ENCODE peak calls at places on chromosomes 13 and 19, in seven cellular contexts. One of them, this sample, is unnamed. For H3K27me3, the result is how much of the 10 kb centered on the place peaks cover.

GRCh38 chr19:48842744-48843162 is 6.5 kb upstream of the HSD17B14 start:
- DNase-seq in fibroblast of lung: peak
- DNase-seq in heart left ventricle: no peak
- DNase-seq in CD4-positive, alpha-beta T cell: peak
- DNase-seq in H9: peak
- DNase-seq in suprapubic skin: no peak
- DNase-seq in ascending aorta: peak
- DNase-seq in this sample: peak

GRCh38 chr13:101941095-101941777 is 460.6 kb downstream of the FGF14 start:
- DNase-seq in CD4-positive, alpha-beta T cell: no peak
- DNase-seq in H9: no peak
- DNase-seq in suprapubic skin: no peak
- DNase-seq in ascending aorta: no peak
- DNase-seq in fibroblast of lung: peak
- DNase-seq in heart left ventricle: no peak
- DNase-seq in this sample: peak

GRCh38 chr13:91353494-91353893 is 6.0 kb downstream of the MIR17HG start:
- DNase-seq in heart left ventricle: no peak
- DNase-seq in ascending aorta: no peak
- DNase-seq in CD4-positive, alpha-beta T cell: no peak
- DNase-seq in fibroblast of lung: no peak
- DNase-seq in suprapubic skin: no peak
- DNase-seq in H9: no peak
- DNase-seq in this sample: no peak

GRCh38 chr19:45668342-45668871 is 386 bp downstream of the GIPR start:
- DNase-seq in suprapubic skin: no peak
- DNase-seq in ascending aorta: no peak
- DNase-seq in CD4-positive, alpha-beta T cell: no peak
- DNase-seq in fibroblast of lung: no peak
- DNase-seq in heart left ventricle: no peak
- DNase-seq in H9: no peak
- DNase-seq in this sample: no peak

GRCh38 chr19:54573330-54573872 is at the start of gene LILRA2:
- DNase-seq in H9: no peak
- DNase-seq in ascending aorta: no peak
- DNase-seq in CD4-positive, alpha-beta T cell: no peak
- DNase-seq in fibroblast of lung: no peak
- DNase-seq in heart left ventricle: no peak
- DNase-seq in suprapubic skin: no peak
- DNase-seq in this sample: no peak

GRCh38 chr13:38265135-38265497 is 84.5 kb upstream of the UFM1 start:
- DNase-seq in fibroblast of lung: no peak
- DNase-seq in suprapubic skin: no peak
- DNase-seq in H9: no peak
- DNase-seq in CD4-positive, alpha-beta T cell: no peak
- DNase-seq in heart left ventricle: no peak
- DNase-seq in ascending aorta: no peak
- DNase-seq in this sample: no peak

GRCh38 chr19:54521022-54521859 is 18.6 kb downstream of the LAIR2 start:
- DNase-seq in CD4-positive, alpha-beta T cell: no peak
- DNase-seq in fibroblast of lung: no peak
- DNase-seq in H9: no peak
- DNase-seq in suprapubic skin: no peak
- DNase-seq in heart left ventricle: no peak
- DNase-seq in ascending aorta: no peak
- DNase-seq in this sample: no peak

GRCh38 chr19:1064661-1065605 is 2.0 kb upstream of the ARHGAP45 start:
- DNase-seq in heart left ventricle: peak
- DNase-seq in CD4-positive, alpha-beta T cell: no peak
- DNase-seq in fibroblast of lung: peak
- DNase-seq in suprapubic skin: peak
- DNase-seq in H9: peak
- DNase-seq in ascending aorta: peak
- DNase-seq in this sample: no peak

GRCh38 chr13:113638173-113638746 is 19.7 kb downstream of the ATP4B start:
- DNase-seq in suprapubic skin: no peak
- DNase-seq in H9: no peak
- DNase-seq in CD4-positive, alpha-beta T cell: no peak
- DNase-seq in heart left ventricle: no peak
- DNase-seq in fibroblast of lung: no peak
- DNase-seq in ascending aorta: peak
- DNase-seq in this sample: peak

GRCh38 chr19:2923510-2923909 is 21.3 kb downstream of the ZNF77 start:
- DNase-seq in fibroblast of lung: peak
- DNase-seq in CD4-positive, alpha-beta T cell: no peak
- DNase-seq in heart left ventricle: no peak
- DNase-seq in suprapubic skin: no peak
- DNase-seq in H9: no peak
- DNase-seq in ascending aorta: peak
- DNase-seq in this sample: no peak

GRCh38 chr19:7853760-7854107 is 20.5 kb downstream of the PRR36 start:
- DNase-seq in CD4-positive, alpha-beta T cell: no peak
- DNase-seq in heart left ventricle: no peak
- DNase-seq in H9: no peak
- DNase-seq in ascending aorta: no peak
- DNase-seq in suprapubic skin: no peak
- DNase-seq in fibroblast of lung: no peak
- DNase-seq in this sample: no peak

GRCh38 chr19:34959021-34959420 is 5.0 kb downstream of the ZNF792 start:
- DNase-seq in CD4-positive, alpha-beta T cell: no peak
- DNase-seq in heart left ventricle: no peak
- DNase-seq in H9: no peak
- DNase-seq in suprapubic skin: no peak
- DNase-seq in fibroblast of lung: no peak
- DNase-seq in ascending aorta: no peak
- DNase-seq in this sample: no peak

GRCh38 chr13:103039183-103039582 is 27.0 kb downstream of the SLC10A2 start:
- DNase-seq in ascending aorta: no peak
- DNase-seq in heart left ventricle: no peak
- DNase-seq in suprapubic skin: no peak
- DNase-seq in CD4-positive, alpha-beta T cell: no peak
- DNase-seq in fibroblast of lung: no peak
- DNase-seq in H9: no peak
- DNase-seq in this sample: no peak

GRCh38 chr13:97849305-97849704 is 104.2 kb upstream of the IPO5 start:
- DNase-seq in ascending aorta: no peak
- DNase-seq in CD4-positive, alpha-beta T cell: no peak
- DNase-seq in H9: no peak
- DNase-seq in suprapubic skin: no peak
- DNase-seq in fibroblast of lung: peak
- DNase-seq in heart left ventricle: no peak
- DNase-seq in this sample: peak

GRCh38 chr13:27406178-27406939 is 18.1 kb upstream of the GTF3A start:
- DNase-seq in heart left ventricle: no peak
- DNase-seq in ascending aorta: peak
- DNase-seq in H9: no peak
- DNase-seq in fibroblast of lung: peak
- DNase-seq in CD4-positive, alpha-beta T cell: peak
- DNase-seq in suprapubic skin: no peak
- DNase-seq in this sample: peak

GRCh38 chr13:23956106-23956505 is 58.8 kb upstream of the C1QTNF9B start:
- DNase-seq in H9: no peak
- DNase-seq in heart left ventricle: no peak
- DNase-seq in CD4-positive, alpha-beta T cell: no peak
- DNase-seq in fibroblast of lung: peak
- DNase-seq in suprapubic skin: no peak
- DNase-seq in ascending aorta: no peak
- DNase-seq in this sample: no peak

GRCh38 chr19:18349524-18350128 is 9.2 kb downstream of the PGPEP1 start:
- DNase-seq in fibroblast of lung: peak
- DNase-seq in CD4-positive, alpha-beta T cell: no peak
- DNase-seq in heart left ventricle: no peak
- DNase-seq in suprapubic skin: no peak
- DNase-seq in ascending aorta: no peak
- DNase-seq in H9: no peak
- DNase-seq in this sample: peak

GRCh38 chr19:46295401-46296308 is 1.2 kb upstream of the HIF3A start:
- DNase-seq in H9: no peak
- DNase-seq in ascending aorta: no peak
- DNase-seq in CD4-positive, alpha-beta T cell: no peak
- DNase-seq in fibroblast of lung: no peak
- DNase-seq in suprapubic skin: no peak
- DNase-seq in heart left ventricle: no peak
- DNase-seq in this sample: peak

GRCh38 chr13:45674908-45675307 is 27.2 kb upstream of the CBY2 start:
- DNase-seq in fibroblast of lung: peak
- DNase-seq in ascending aorta: no peak
- DNase-seq in H9: no peak
- DNase-seq in suprapubic skin: no peak
- DNase-seq in heart left ventricle: no peak
- DNase-seq in CD4-positive, alpha-beta T cell: no peak
- DNase-seq in this sample: no peak

GRCh38 chr19:32220951-32221350 is 124.5 kb upstream of the ZNF507 start:
- DNase-seq in H9: no peak
- DNase-seq in suprapubic skin: no peak
- DNase-seq in fibroblast of lung: no peak
- DNase-seq in ascending aorta: no peak
- DNase-seq in CD4-positive, alpha-beta T cell: no peak
- DNase-seq in heart left ventricle: no peak
- DNase-seq in this sample: no peak
- TF ChIP-seq CTCF in H9: no peak
- TF ChIP-seq CTCF in suprapubic skin: no peak
- TF ChIP-seq CTCF in fibroblast of lung: no peak
- TF ChIP-seq CTCF in ascending aorta: no peak
- TF ChIP-seq CTCF in CD4-positive, alpha-beta T cell: no peak
- TF ChIP-seq CTCF in heart left ventricle: no peak
- TF ChIP-seq CTCF in this sample: no peak

GRCh38 chr13:60112771-60113170 is 51.0 kb downstream of the DIAPH3 start:
- DNase-seq in heart left ventricle: no peak
- DNase-seq in fibroblast of lung: peak
- DNase-seq in H9: no peak
- DNase-seq in ascending aorta: no peak
- DNase-seq in CD4-positive, alpha-beta T cell: no peak
- DNase-seq in suprapubic skin: no peak
- DNase-seq in this sample: no peak

GRCh38 chr13:60109285-60109684 is 54.4 kb downstream of the DIAPH3 start:
- DNase-seq in H9: no peak
- DNase-seq in fibroblast of lung: no peak
- DNase-seq in heart left ventricle: no peak
- DNase-seq in suprapubic skin: no peak
- DNase-seq in CD4-positive, alpha-beta T cell: no peak
- DNase-seq in ascending aorta: no peak
- DNase-seq in this sample: no peak

GRCh38 chr13:60111726-60112125 is 52.0 kb downstream of the DIAPH3 start:
- DNase-seq in suprapubic skin: no peak
- DNase-seq in fibroblast of lung: peak
- DNase-seq in heart left ventricle: no peak
- DNase-seq in H9: no peak
- DNase-seq in CD4-positive, alpha-beta T cell: no peak
- DNase-seq in ascending aorta: no peak
- DNase-seq in this sample: no peak

DNA sequence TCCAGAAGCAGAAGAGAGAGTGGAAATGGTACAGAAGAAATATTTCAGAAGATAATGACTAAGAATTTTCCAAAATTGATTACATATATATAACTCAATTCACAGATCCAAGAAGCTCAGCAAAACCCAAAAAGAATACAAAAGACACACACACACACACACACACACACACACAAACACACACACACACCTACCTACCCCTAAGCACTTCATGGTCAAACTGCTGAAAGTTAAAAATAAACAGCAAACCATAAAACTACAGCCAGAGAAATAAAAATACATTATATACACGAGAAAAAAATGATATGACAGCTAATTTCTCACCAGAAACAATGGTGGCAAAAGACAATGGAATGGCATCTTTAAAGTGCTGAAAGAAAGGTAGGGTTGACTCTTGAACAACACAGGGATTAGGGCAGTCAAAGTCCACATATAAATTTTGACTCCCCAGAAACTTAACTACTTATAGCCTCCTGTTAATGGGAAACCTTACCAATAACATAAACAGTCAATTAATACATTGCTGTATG is 49.2 kb downstream of the DIAPH3 start:
- DNase-seq in CD4-positive, alpha-beta T cell: no peak
- DNase-seq in heart left ventricle: no peak
- DNase-seq in suprapubic skin: no peak
- DNase-seq in fibroblast of lung: no peak
- DNase-seq in H9: no peak
- DNase-seq in ascending aorta: no peak
- DNase-seq in this sample: no peak
- H3K27me3 ChIP-seq in CD4-positive, alpha-beta T cell: under half
- H3K27me3 ChIP-seq in heart left ventricle: under half
- H3K27me3 ChIP-seq in suprapubic skin: under half
- H3K27me3 ChIP-seq in fibroblast of lung: under half
- H3K27me3 ChIP-seq in H9: under half
- H3K27me3 ChIP-seq in ascending aorta: under half
- H3K27me3 ChIP-seq in this sample: under half

DNA sequence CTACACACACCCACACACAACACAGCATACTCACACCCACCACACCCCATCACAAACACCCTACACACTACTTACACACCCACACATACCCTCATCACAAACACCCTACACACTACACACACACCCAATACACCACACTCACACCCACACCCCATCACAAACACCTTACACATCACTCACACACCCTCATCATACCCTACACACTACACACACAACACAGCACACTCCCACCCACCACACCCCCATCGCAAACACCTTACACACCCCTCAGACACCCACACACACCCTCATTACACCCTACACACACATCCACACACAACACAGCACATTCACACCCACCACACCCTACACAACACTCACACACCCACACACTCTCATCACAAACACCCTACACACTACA is 15.8 kb downstream of the PEPD start:
- DNase-seq in suprapubic skin: no peak
- DNase-seq in H9: no peak
- DNase-seq in heart left ventricle: no peak
- DNase-seq in CD4-positive, alpha-beta T cell: no peak
- DNase-seq in fibroblast of lung: no peak
- DNase-seq in ascending aorta: no peak
- DNase-seq in this sample: no peak
- H3K27ac ChIP-seq in suprapubic skin: no peak
- H3K27ac ChIP-seq in H9: no peak
- H3K27ac ChIP-seq in heart left ventricle: no peak
- H3K27ac ChIP-seq in CD4-positive, alpha-beta T cell: no peak
- H3K27ac ChIP-seq in fibroblast of lung: no peak
- H3K27ac ChIP-seq in ascending aorta: no peak
- H3K27ac ChIP-seq in this sample: no peak

DNA sequence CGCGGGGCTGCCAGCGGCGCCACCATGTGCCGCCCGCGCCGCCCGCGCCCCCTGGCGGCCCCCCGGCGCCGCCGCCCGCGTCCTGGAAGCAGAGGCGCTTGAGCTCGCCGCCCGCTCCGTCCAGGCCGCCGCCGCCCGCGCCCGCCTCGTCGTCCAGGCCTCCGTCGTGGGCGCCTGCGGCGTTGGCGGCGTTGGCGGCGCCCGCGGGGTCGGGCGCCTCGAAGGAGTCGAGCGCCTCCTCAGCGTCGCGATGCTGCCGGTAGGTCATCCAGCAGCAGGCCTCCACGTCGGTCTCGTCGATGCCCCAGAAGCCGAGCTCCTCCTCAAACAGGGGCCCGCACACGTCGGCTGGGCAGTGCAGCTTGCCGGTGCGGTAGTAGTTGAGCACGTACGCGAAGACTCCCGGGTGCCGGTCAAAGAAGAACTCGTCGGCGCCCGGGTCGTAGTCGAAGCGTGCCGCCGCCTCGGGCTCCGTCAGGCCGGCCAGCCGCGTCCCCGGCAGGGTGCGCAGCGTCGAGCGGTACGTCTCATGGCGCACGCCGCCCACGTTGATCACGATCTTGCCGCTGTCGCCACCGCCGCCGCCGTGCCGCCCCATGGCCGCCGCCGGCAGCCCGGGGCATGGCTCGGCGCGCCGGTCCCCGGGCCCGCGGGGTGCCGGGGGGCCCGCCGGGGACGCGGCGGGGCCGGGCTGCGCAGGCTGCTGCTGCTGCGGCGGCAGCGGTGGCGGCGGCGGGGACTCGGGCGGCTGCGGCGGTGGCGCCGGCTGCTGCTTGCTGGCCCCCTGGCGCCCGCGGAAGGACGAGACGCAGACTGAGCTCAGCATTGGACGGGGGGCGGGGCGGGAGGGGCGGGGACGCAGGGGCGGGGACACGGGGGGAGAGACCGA is 676 bp downstream of the KCNC3 start:
- DNase-seq in heart left ventricle: no peak
- DNase-seq in fibroblast of lung: no peak
- DNase-seq in suprapubic skin: no peak
- DNase-seq in CD4-positive, alpha-beta T cell: no peak
- DNase-seq in H9: peak
- DNase-seq in ascending aorta: no peak
- DNase-seq in this sample: no peak
- TF ChIP-seq CTCF in heart left ventricle: peak
- TF ChIP-seq CTCF in fibroblast of lung: no peak
- TF ChIP-seq CTCF in suprapubic skin: no peak
- TF ChIP-seq CTCF in CD4-positive, alpha-beta T cell: no peak
- TF ChIP-seq CTCF in H9: peak
- TF ChIP-seq CTCF in ascending aorta: peak
- TF ChIP-seq CTCF in this sample: no peak

This sample was measured in WERI-Rb-1.